ENCODE peak calls at places on chromosome 7, in six cellular contexts. M is Peyer's patch, C is body of pancreas, J is IMR-90, L is GM23248, P is A673. G is an unnamed sample.

GRCh38 chr7:47354831-47355541 is 226.9 kb downstream of the TNS3 start:
- DNase-seq in M (peak), C (peak), J (no peak), L (no peak), P (no peak), G (no peak)

GRCh38 chr7:16708980-16709379 is 44.6 kb upstream of the TSPAN13 start:
- DNase-seq in M (no peak), C (peak), J (peak), L (peak), P (peak), G (no peak)

GRCh38 chr7:121081327-121081936 is 92.9 kb downstream of the CPED1 start:
- DNase-seq in M (no peak), C (peak), J (peak), L (peak), P (peak), G (no peak)

GRCh38 chr7:138008588-138009349 is 6.9 kb upstream of the CREB3L2 start:
- DNase-seq in M (peak), C (peak), J (peak), L (peak), P (peak), G (no peak)

GRCh38 chr7:22402250-22402649 is 45.3 kb upstream of the RAPGEF5 start:
- DNase-seq in M (no peak), C (no peak), J (no peak), L (no peak), P (no peak), G (no peak)

GRCh38 chr7:158617737-158618128 is 30.1 kb upstream of the PTPRN2 start:
- DNase-seq in M (no peak), C (no peak), J (peak), L (peak), P (no peak), G (no peak)

GRCh38 chr7:95335093-95335492 is 10.8 kb upstream of the PON1 start:
- DNase-seq in M (no peak), C (no peak), J (peak), L (peak), P (no peak), G (no peak)

GRCh38 chr7:51539840-51540239 is 223.2 kb upstream of the COBL start:
- DNase-seq in M (no peak), C (no peak), J (no peak), L (no peak), P (no peak), G (no peak)

GRCh38 chr7:48421357-48421756 is 250.1 kb downstream of the ABCA13 start:
- DNase-seq in M (no peak), C (no peak), J (peak), L (no peak), P (no peak), G (no peak)

GRCh38 chr7:55254596-55255500 is 110.3 kb upstream of the LANCL2 start:
- DNase-seq in M (peak), C (peak), J (peak), L (peak), P (peak), G (peak)

DNA sequence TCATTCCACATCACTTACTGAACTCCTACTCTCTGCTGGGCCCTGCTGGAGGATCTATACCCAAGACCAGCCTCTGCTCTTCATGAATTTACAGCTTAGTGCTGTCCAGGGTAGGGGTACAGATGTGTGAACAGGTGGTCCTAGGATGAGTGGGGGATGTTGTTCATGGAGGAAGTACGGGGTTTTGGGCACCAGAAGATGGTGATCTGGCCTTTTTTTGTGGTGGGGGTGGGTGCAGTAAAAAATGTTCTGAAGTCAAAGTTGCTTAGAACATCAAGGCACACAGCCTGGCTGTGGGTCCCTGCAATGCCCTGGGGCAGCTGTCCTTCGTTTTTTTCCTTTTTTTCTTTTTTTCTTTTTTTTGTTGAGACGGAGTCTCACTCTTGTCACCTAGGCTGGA is 34.2 kb upstream of the GNA12 start:
- DNase-seq in M (no peak), C (no peak), J (no peak), L (no peak), P (no peak), G (no peak)
- H3K27ac ChIP-seq in M (no peak), C (no peak), J (no peak), L (no peak), P (no peak), G (no peak)

GRCh38 chr7:143285454-143285756 is 647 bp downstream of the TMEM139 start:
- DNase-seq in M (peak), C (peak), J (no peak), L (no peak), P (no peak), G (no peak)

GRCh38 chr7:143286522-143286890 is 1.6 kb upstream of the CASP2 start:
- DNase-seq in M (no peak), C (no peak), J (no peak), L (no peak), P (no peak), G (no peak)

GRCh38 chr7:143284591-143285453 is at the start of gene TMEM139:
- DNase-seq in M (peak), C (peak), J (no peak), L (peak), P (no peak), G (no peak)

GRCh38 chr7:143287321-143287934 is 723 bp upstream of the CASP2 start:
- DNase-seq in M (no peak), C (no peak), J (no peak), L (no peak), P (no peak), G (no peak)

GRCh38 chr7:143285806-143286521 is 1.2 kb downstream of the TMEM139 start:
- DNase-seq in M (no peak), C (no peak), J (no peak), L (no peak), P (no peak), G (no peak)
- H3K27ac ChIP-seq in M (peak), C (peak), J (no peak), L (no peak), P (no peak), G (no peak)

GRCh38 chr7:133571066-133571465 is 318.2 kb downstream of the EXOC4 start:
- DNase-seq in M (no peak), C (no peak), J (no peak), L (peak), P (no peak), G (no peak)
- H3K27ac ChIP-seq in M (no peak), C (no peak), J (no peak), L (no peak), P (no peak), G (no peak)

GRCh38 chr7:44867073-44867990 is 18.0 kb downstream of the PURB start:
- DNase-seq in M (no peak), C (peak), J (peak), L (peak), P (peak), G (no peak)
- H3K27ac ChIP-seq in M (no peak), C (no peak), J (no peak), L (no peak), P (no peak), G (no peak)

GRCh38 chr7:13992621-13992982 is 3.1 kb upstream of the ETV1 start:
- DNase-seq in M (no peak), C (no peak), J (no peak), L (no peak), P (no peak), G (no peak)
- H3K27ac ChIP-seq in M (peak), C (no peak), J (no peak), L (no peak), P (peak), G (peak)

DNA sequence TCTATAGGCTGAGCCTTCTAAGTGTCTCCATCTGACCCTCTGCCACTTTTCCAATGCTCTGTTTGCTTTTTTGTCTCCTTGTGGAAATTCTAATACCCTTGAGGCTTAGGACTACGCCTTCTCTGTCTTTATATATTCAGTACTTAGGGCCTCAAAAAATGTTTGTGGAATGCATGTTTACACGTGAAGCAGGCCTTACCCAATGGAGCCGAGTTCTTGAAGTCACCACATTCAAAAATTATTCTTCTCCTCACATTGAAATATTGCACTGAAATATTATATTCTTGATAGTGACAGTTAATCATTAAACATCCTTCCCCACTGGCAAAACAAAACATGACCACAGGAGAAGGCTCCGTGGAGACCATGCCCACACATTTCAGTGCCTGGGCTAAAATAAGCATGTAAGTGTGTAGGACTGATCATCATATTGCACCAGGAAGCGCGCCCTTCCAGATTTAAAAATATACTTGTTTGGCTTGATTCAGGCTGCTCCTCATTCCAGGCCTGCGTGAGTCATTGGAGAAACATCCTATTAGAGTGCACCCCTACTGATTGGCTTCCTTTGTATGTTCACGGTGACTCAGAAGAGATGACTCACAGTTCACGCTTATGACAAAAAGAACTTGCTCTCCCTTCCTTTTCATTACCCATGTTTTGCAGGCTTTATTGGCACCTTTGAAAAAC is 307.4 kb upstream of the AOAH start:
- DNase-seq in M (peak), C (peak), J (peak), L (peak), P (peak), G (peak)
- H3K27ac ChIP-seq in M (peak), C (peak), J (peak), L (peak), P (peak), G (peak)

GRCh38 chr7:128862571-128863432 is at the start of gene ATP6V1F:
- DNase-seq in M (peak), C (peak), J (peak), L (peak), P (peak), G (peak)

GRCh38 chr7:128861957-128862570 is 592 bp upstream of the ATP6V1F start:
- DNase-seq in M (no peak), C (no peak), J (no peak), L (no peak), P (no peak), G (no peak)

GRCh38 chr7:128859232-128860157 is 3.2 kb upstream of the ATP6V1F start:
- DNase-seq in M (no peak), C (no peak), J (no peak), L (peak), P (no peak), G (no peak)

GRCh38 chr7:128858380-128859231 is 4.0 kb upstream of the ATP6V1F start:
- DNase-seq in M (no peak), C (no peak), J (no peak), L (peak), P (no peak), G (no peak)

GRCh38 chr7:128860158-128861073 is 2.2 kb upstream of the ATP6V1F start:
- DNase-seq in M (no peak), C (no peak), J (peak), L (peak), P (no peak), G (no peak)
- H3K27ac ChIP-seq in M (peak), C (no peak), J (no peak), L (peak), P (no peak), G (peak)

GRCh38 chr7:70419816-70420215 is 712.1 kb upstream of the GALNT17 start:
- DNase-seq in M (no peak), C (no peak), J (no peak), L (no peak), P (peak), G (no peak)
- H3K27ac ChIP-seq in M (no peak), C (no peak), J (no peak), L (no peak), P (no peak), G (no peak)

G was measured in thoracic aorta.